ENCODE peak calls at places on chromosomes 3 and 15, in four cellular contexts. P, B, G and A are unnamed samples. For H3K36me3, the result is how much of the 10 kb centered on the place peaks cover.

GRCh38 chr3:50674349-50675178 is at the start of gene DOCK3:
- DNase-seq in B (peak), P (no peak), G (peak), A (peak)

GRCh38 chr15:94744080-94744793 is 512.9 kb downstream of the MCTP2 start:
- DNase-seq in P (no peak), G (no peak), B (no peak), A (no peak)

GRCh38 chr3:124131158-124132115 is 139.5 kb upstream of the ROPN1 start:
- DNase-seq in G (no peak), P (no peak), B (no peak), A (no peak)

GRCh38 chr3:8629151-8630021 is 15.2 kb downstream of the SSUH2 start:
- DNase-seq in B (no peak), G (no peak), P (peak), A (peak)

GRCh38 chr3:196609815-196610515 is 29.5 kb upstream of the NRROS start:
- DNase-seq in B (no peak), P (no peak), G (no peak), A (no peak)

GRCh38 chr3:110533089-110533488 is 538.5 kb upstream of the NECTIN3 start:
- DNase-seq in P (no peak), G (no peak), B (peak), A (no peak)

GRCh38 chr3:172341482-172342059 is 106.7 kb downstream of the GHSR start:
- DNase-seq in G (no peak), B (no peak), P (peak), A (no peak)

GRCh38 chr3:31790516-31791148 is 190.4 kb downstream of the OSBPL10 start:
- DNase-seq in G (no peak), P (no peak), B (no peak), A (no peak)

GRCh38 chr3:113516115-113516505 is 1.2 kb upstream of the SPICE1 start:
- DNase-seq in B (no peak), G (no peak), P (no peak), A (no peak)

GRCh38 chr15:70519004-70519365 is 244.4 kb downstream of the UACA start:
- DNase-seq in G (no peak), B (no peak), P (no peak), A (no peak)

GRCh38 chr15:68470981-68471380 is 39.0 kb upstream of the ITGA11 start:
- DNase-seq in B (no peak), G (no peak), P (no peak), A (no peak)

GRCh38 chr3:192727032-192727847 is at the start of gene FGF12:
- DNase-seq in B (peak), G (peak), P (no peak), A (peak)

GRCh38 chr3:191695131-191695814 is 234.3 kb downstream of the PYDC2 start:
- DNase-seq in B (no peak), G (no peak), P (no peak), A (no peak)

GRCh38 chr3:108334698-108335097 is 38.4 kb downstream of the HHLA2 start:
- DNase-seq in G (no peak), B (no peak), P (no peak), A (no peak)

GRCh38 chr15:60076582-60077263 is 72.6 kb downstream of the FOXB1 start:
- DNase-seq in B (no peak), G (no peak), P (no peak), A (no peak)

GRCh38 chr3:25686766-25687165 is 22.1 kb upstream of the TOP2B start:
- DNase-seq in B (no peak), P (no peak), G (no peak), A (no peak)

GRCh38 chr15:101188517-101189340 is 63.1 kb downstream of the CHSY1 start:
- DNase-seq in B (no peak), G (no peak), P (no peak), A (peak)

GRCh38 chr15:73246411-73246810 is 122.3 kb downstream of the HCN4 start:
- DNase-seq in P (no peak), G (no peak), B (no peak), A (no peak)

GRCh38 chr15:81327526-81327925 is 3.6 kb upstream of the STARD5 start:
- DNase-seq in G (no peak), B (no peak), P (no peak), A (no peak)

GRCh38 chr15:101306341-101307047 is 11.4 kb upstream of the SNRPA1 start:
- DNase-seq in G (no peak), P (no peak), B (peak), A (no peak)

GRCh38 chr3:69082805-69083204 is 1.9 kb upstream of the ARL6IP5 start:
- DNase-seq in P (no peak), B (no peak), G (no peak), A (no peak)

GRCh38 chr15:43748376-43748775 is 2.1 kb downstream of the PDIA3 start:
- DNase-seq in B (no peak), P (no peak), G (no peak), A (no peak)

GRCh38 chr3:73504852-73505251 is 119.9 kb downstream of the PDZRN3 start:
- DNase-seq in G (no peak), B (no peak), P (no peak), A (no peak)

GRCh38 chr3:140292154-140292553 is 357.2 kb downstream of the CLSTN2 start:
- DNase-seq in G (no peak), P (no peak), B (no peak), A (no peak)

GRCh38 chr3:193168911-193169310 is 72.1 kb upstream of the PLAAT1 start:
- DNase-seq in G (no peak), B (no peak), P (no peak), A (no peak)

GRCh38 chr3:152466784-152467183 is 198.1 kb downstream of the MBNL1 start:
- DNase-seq in G (no peak), B (no peak), P (no peak), A (no peak)

GRCh38 chr15:50562735-50563640 is 16.5 kb upstream of the USP50 start:
- DNase-seq in P (no peak), B (no peak), G (no peak), A (no peak)

GRCh38 chr3:195150194-195151118 is 120.5 kb downstream of the XXYLT1 start:
- DNase-seq in P (no peak), G (peak), B (peak), A (peak)

GRCh38 chr3:170132335-170132734 is 49.2 kb downstream of the PHC3 start:
- DNase-seq in G (no peak), P (no peak), B (no peak), A (no peak)

GRCh38 chr3:197309528-197310361 is 11.3 kb upstream of the DLG1 start:
- DNase-seq in B (no peak), G (no peak), P (peak), A (no peak)

GRCh38 chr3:111246967-111247760 is 175.5 kb downstream of the NECTIN3 start:
- DNase-seq in B (no peak), G (no peak), P (no peak), A (no peak)

GRCh38 chr15:40891810-40892448 is 2.3 kb upstream of the VPS18 start:
- DNase-seq in P (peak), B (no peak), G (no peak), A (no peak)

GRCh38 chr15:99436472-99437314 is 129.1 kb upstream of the MEF2A start:
- DNase-seq in B (peak), P (no peak), G (no peak), A (peak)

GRCh38 chr3:70471464-70472342 is 159.3 kb upstream of the MDFIC2 start:
- DNase-seq in B (no peak), P (no peak), G (no peak), A (no peak)

GRCh38 chr3:115280531-115280930 is 133.4 kb upstream of the ZBTB20 start:
- DNase-seq in B (no peak), P (no peak), G (no peak), A (no peak)

GRCh38 chr3:156617781-156618180 is 56.6 kb upstream of the TIPARP start:
- DNase-seq in B (no peak), G (no peak), P (no peak), A (no peak)

DNA sequence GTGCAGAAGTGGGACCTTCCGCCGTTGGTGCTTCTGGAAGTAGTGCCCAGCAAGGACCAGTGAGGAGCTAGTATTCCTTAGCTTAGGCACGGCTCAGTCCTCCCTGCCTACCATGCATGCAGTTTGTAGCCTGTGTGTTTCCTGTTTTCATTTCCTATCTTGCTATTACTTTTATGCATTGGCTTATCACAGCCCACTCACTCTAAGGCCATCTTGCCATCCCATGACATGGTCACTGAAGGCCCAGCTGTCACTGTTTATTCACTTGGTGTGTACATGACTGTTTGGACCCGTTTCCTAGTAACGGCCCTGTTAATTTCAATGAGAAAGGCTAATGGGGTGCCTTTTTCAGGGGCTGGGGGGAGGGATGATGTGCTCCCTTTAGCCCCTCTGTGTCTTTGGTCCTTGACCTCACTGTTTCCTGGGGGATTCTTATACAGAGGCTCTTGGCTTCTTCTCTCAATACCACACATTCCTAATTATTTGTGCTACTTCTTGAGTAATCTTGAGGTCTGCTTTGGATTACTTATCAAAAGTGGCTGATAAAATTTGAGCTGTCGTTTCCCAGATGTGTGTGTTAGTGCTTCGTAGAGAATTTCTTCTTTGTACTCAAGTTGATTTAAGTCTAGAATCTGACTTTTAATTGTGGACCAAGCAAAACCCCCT is 24.5 kb upstream of the TRAK1 start:
- DNase-seq in G (no peak), B (no peak), P (no peak), A (no peak)
- H3K27ac ChIP-seq in G (peak), B (peak), P (no peak), A (peak)

GRCh38 chr3:45480218-45480617 is 91.8 kb downstream of the LARS2 start:
- DNase-seq in G (no peak), B (peak), P (no peak), A (no peak)
- H3K36me3 ChIP-seq in G (half or more), B (under half), P (under half), A (under half)

DNA sequence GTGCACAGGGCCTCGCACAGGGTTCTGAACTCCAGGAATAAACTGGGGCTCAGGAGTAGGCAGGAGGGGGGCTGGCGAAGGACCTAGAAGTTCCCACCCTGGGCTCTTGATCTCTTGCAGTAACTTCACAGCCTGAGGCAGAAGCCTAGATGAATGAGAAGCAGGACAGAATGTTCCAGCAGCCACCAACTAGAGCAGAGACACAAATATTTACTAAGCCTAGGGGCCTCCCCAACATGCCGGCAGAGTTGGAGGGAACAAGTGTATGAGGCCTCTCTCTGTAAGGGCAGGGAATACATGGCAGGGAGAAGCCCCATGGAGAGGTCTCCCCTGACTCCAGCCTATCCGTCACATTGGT is 25.3 kb upstream of the C15orf39 start:
- DNase-seq in P (no peak), B (no peak), G (no peak), A (no peak)
- H3K27ac ChIP-seq in P (no peak), B (no peak), G (peak), A (no peak)

GRCh38 chr3:133644768-133645167 is 17.0 kb downstream of the TOPBP1 start:
- DNase-seq in G (no peak), B (no peak), P (no peak), A (no peak)

GRCh38 chr3:133641254-133641653 is 20.5 kb downstream of the TOPBP1 start:
- DNase-seq in G (no peak), B (no peak), P (no peak), A (no peak)

GRCh38 chr3:133649486-133650068 is 12.2 kb downstream of the TOPBP1 start:
- DNase-seq in B (no peak), P (no peak), G (no peak), A (no peak)

GRCh38 chr3:133643611-133644010 is 18.1 kb downstream of the TOPBP1 start:
- DNase-seq in P (no peak), G (no peak), B (no peak), A (no peak)
- H3K36me3 ChIP-seq in P (half or more), G (half or more), B (under half), A (under half)

DNA sequence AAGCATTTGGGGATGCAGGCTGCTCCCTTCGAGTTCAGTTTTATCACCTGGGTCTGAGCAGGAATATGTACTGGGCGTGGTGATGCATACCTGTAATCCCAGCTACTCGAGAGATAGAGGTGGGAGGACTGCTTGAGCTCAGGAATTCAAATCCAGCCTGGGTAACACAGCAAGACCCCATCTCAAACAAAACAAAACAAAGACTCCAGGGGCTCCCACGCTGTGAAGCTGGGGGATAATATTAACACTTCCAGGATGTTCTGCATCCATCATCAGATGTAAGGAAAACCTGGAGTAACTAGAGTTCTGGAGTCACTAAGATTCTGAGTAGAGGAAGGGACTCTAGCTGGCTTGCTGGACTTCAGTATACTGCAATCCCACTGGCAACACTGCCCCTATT is 40.6 kb downstream of the LYZL4 start:
- DNase-seq in G (no peak), P (no peak), B (no peak), A (no peak)
- H3K27ac ChIP-seq in G (no peak), P (no peak), B (no peak), A (no peak)

GRCh38 chr15:42670441-42670840 is 66.5 kb downstream of the CDAN1 start:
- DNase-seq in P (no peak), B (no peak), G (no peak), A (no peak)
- H3K36me3 ChIP-seq in P (under half), B (under half), G (half or more), A (under half)

DNA sequence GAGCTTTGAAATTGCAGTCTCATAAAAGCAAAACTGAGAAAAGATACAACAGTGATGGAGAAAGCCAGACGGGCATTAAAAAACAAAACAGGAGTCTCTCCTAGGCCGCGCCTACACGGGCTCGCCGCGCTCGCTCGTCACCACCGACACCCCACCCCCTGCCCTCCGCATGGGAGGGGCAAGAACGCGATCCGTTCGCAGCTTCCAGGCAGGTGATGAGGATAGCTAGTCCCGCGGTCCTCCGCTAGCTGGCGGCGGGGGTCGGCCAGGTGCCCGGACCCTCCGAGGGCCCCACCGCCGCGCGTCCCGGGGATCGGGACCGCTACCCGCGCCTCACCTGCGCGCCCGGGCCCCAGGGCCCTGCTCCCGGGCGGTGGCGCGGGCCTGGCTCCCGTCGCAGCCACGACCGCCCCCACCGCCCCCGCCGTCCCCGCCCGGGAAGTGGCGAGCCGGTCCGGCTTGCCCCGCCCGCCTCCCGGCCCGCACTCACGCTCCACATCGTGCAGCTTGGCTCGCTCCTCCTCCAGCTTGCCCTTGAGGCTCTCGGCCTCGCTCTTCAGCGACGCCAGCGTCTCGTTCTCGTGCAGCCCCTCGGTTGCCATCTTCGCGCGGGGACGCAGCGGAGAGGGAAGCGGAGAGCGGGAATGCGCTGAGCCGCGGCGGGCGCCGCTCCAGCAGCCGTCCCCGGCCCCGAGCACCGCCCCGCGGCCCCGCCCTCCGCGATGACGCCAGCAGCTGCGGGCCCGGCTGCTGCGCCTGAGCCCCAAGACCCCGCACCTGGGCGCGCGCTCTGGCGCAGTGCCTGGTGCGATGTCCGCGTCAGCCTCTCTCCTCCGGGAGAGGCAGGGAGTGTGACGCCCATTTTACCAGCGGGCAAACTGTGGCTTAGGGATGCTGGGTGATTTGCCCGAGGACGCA is 11.7 kb downstream of the GNB5 start:
- DNase-seq in G (peak), B (peak), P (peak), A (peak)
- H3K27ac ChIP-seq in G (peak), B (peak), P (peak), A (peak)

GRCh38 chr3:98807565-98807964 is 44.4 kb downstream of the ST3GAL6 start:
- DNase-seq in B (no peak), P (no peak), G (no peak), A (no peak)

GRCh38 chr3:98806583-98806982 is 43.4 kb downstream of the ST3GAL6 start:
- DNase-seq in G (no peak), B (no peak), P (no peak), A (no peak)

GRCh38 chr3:98807011-98807410 is 43.9 kb downstream of the ST3GAL6 start:
- DNase-seq in B (no peak), G (no peak), P (no peak), A (no peak)

GRCh38 chr3:98808071-98808470 is 44.9 kb downstream of the ST3GAL6 start:
- DNase-seq in B (no peak), P (no peak), G (no peak), A (no peak)

DNA sequence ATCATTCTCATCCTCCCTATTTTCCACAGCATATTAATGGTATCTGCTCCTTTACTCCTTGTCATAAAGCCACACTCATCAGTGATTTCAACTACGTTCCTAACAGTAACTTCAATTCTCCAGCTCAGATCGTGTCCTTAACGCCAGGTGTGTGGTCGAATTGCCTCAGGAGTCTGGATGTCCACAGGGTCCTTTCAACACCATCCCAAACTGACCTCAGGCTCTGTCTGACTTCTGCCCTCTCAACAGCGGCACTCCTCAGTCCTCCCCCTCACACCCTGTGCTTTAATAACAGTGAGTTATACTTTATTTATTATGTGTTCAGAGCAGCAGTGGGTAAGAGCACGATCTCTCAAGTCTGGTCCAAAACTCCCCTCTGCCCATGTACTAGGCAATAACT is 42.4 kb downstream of the ST3GAL6 start:
- DNase-seq in B (no peak), G (no peak), P (no peak), A (no peak)
- H3K36me3 ChIP-seq in B (under half), G (half or more), P (half or more), A (under half)